ENCODE peak calls at places on chromosomes 4 and X, in seven cellular contexts. B is fibroblast of pulmonary artery, V is neural crest cell, K is EL, L is occipital lobe, M is fibroblast of the conjunctiva, C is right cardiac atrium. Y is an unnamed sample.
A peak's percentile ranks its signal among the peaks of the same experiment; 100 is the strongest.

GRCh38 chr4:156896536-156896935 is 75.1 kb downstream of the PDGFC start:
- DNase-seq in B (no peak), V (no peak), K (no peak), L (no peak), M (no peak), C (no peak), Y (no peak)

GRCh38 chr4:139968831-139969230 is 185.2 kb downstream of the MAML3 start:
- DNase-seq in B (no peak), V (no peak), K (no peak), L (no peak), M (no peak), C (no peak), Y (no peak)

GRCh38 chrX:85922821-85923220 is 124.5 kb downstream of the CHM start:
- DNase-seq in B (peak; percentile 53), V (no peak), K (peak; percentile 61), L (peak; percentile 0), M (peak; percentile 10), C (no peak), Y (peak; percentile 45)

GRCh38 chr4:87087015-87087920 is 133.2 kb downstream of the KLHL8 start:
- DNase-seq in B (no peak), V (no peak), K (no peak), L (no peak), M (no peak), C (no peak), Y (peak; percentile 48)

GRCh38 chr4:86977621-86978184 is 42.9 kb downstream of the AFF1 start:
- DNase-seq in B (peak; percentile 70), V (no peak), K (peak; percentile 74), L (no peak), M (peak; percentile 40), C (no peak), Y (peak; percentile 34)

GRCh38 chr4:152485726-152486276 is 50.1 kb downstream of the FBXW7 start:
- DNase-seq in B (peak; percentile 92), V (no peak), K (peak; percentile 79), L (no peak), M (no peak), C (no peak), Y (peak; percentile 72)

GRCh38 chr4:185721190-185721948 is 90.6 kb downstream of the SORBS2 start:
- DNase-seq in B (peak; percentile 69), V (no peak), K (no peak), L (no peak), M (no peak), C (no peak), Y (no peak)

GRCh38 chrX:63930140-63930539 is 145.1 kb upstream of the ARHGEF9 start:
- DNase-seq in B (no peak), V (no peak), K (peak; percentile 47), L (no peak), M (no peak), C (no peak), Y (no peak)

GRCh38 chr4:27090406-27090805 is 229.8 kb downstream of the STIM2 start:
- DNase-seq in B (no peak), V (no peak), K (no peak), L (no peak), M (no peak), C (no peak), Y (no peak)

GRCh38 chr4:48340905-48341775 is at the start of gene SLAIN2:
- DNase-seq in B (peak; percentile 99), V (peak; percentile 100), K (peak; percentile 98), L (peak; percentile 95), M (peak; percentile 98), C (peak; percentile 100), Y (peak; percentile 95)

GRCh38 chr4:26132858-26133257 is 188.0 kb upstream of the RBPJ start:
- DNase-seq in B (no peak), V (no peak), K (no peak), L (no peak), M (no peak), C (no peak), Y (no peak)

GRCh38 chr4:151687021-151687640 is 73.7 kb downstream of the GATB start:
- DNase-seq in B (no peak), V (no peak), K (peak; percentile 67), L (no peak), M (no peak), C (no peak), Y (no peak)

GRCh38 chr4:7425591-7426468 is 8.9 kb downstream of the PSAPL1 start:
- DNase-seq in B (no peak), V (no peak), K (no peak), L (no peak), M (no peak), C (no peak), Y (no peak)

GRCh38 chr4:106898621-106899230 is 137.4 kb downstream of the DKK2 start:
- DNase-seq in B (peak; percentile 76), V (peak; percentile 43), K (peak; percentile 57), L (no peak), M (peak; percentile 57), C (no peak), Y (peak; percentile 45)

GRCh38 chr4:173538903-173539445 is 8.9 kb upstream of the HAND2 start:
- DNase-seq in B (no peak), V (no peak), K (no peak), L (no peak), M (no peak), C (no peak), Y (peak; percentile 50)

GRCh38 chr4:11489449-11490083 is 60.9 kb upstream of the HS3ST1 start:
- DNase-seq in B (no peak), V (no peak), K (no peak), L (no peak), M (no peak), C (no peak), Y (peak; percentile 56)

GRCh38 chr4:67909910-67910905 is 26.4 kb upstream of the TMPRSS11D start:
- DNase-seq in B (peak; percentile 49), V (no peak), K (peak; percentile 23), L (no peak), M (peak; percentile 45), C (no peak), Y (no peak)

GRCh38 chr4:78079701-78080430 is 22.7 kb downstream of the FRAS1 start:
- DNase-seq in B (no peak), V (no peak), K (no peak), L (no peak), M (no peak), C (no peak), Y (no peak)

GRCh38 chr4:149999485-150000074 is 78.7 kb upstream of the DCLK2 start:
- DNase-seq in B (peak; percentile 84), V (peak; percentile 11), K (peak; percentile 74), L (peak; percentile 8), M (peak; percentile 80), C (no peak), Y (peak; percentile 37)

GRCh38 chr4:165384608-165385007 is 5.8 kb downstream of the CPE start:
- DNase-seq in B (peak; percentile 51), V (no peak), K (peak; percentile 15), L (no peak), M (peak; percentile 63), C (no peak), Y (no peak)

GRCh38 chr4:138235419-138235952 is 6.7 kb downstream of the SLC7A11 start:
- DNase-seq in B (peak; percentile 96), V (no peak), K (peak; percentile 86), L (no peak), M (no peak), C (no peak), Y (peak; percentile 42)

GRCh38 chr4:105061136-105061696 is 85.5 kb upstream of the TET2 start:
- DNase-seq in B (peak; percentile 79), V (no peak), K (peak; percentile 10), L (no peak), M (no peak), C (no peak), Y (peak; percentile 92)

GRCh38 chr4:172256820-172257219 is 443.6 kb downstream of the GALNTL6 start:
- DNase-seq in B (no peak), V (no peak), K (no peak), L (no peak), M (no peak), C (no peak), Y (no peak)

GRCh38 chr4:98468744-98469143 is 189.7 kb downstream of the TSPAN5 start:
- DNase-seq in B (peak; percentile 86), V (peak; percentile 8), K (peak; percentile 44), L (no peak), M (no peak), C (peak; percentile 43), Y (no peak)

GRCh38 chr4:4457803-4458550 is 71.1 kb downstream of the NSG1 start:
- DNase-seq in B (peak; percentile 34), V (no peak), K (peak; percentile 60), L (no peak), M (no peak), C (no peak), Y (no peak)

GRCh38 chr4:185036842-185037241 is 18.6 kb downstream of the HELT start:
- DNase-seq in B (no peak), V (no peak), K (no peak), L (no peak), M (no peak), C (no peak), Y (no peak)

GRCh38 chr4:128006592-128006991 is 41.4 kb downstream of the ABHD18 start:
- DNase-seq in B (peak; percentile 41), V (no peak), K (peak; percentile 45), L (no peak), M (peak; percentile 0), C (no peak), Y (peak; percentile 73)